ENCODE peak calls at places on chromosome 11, in four cellular contexts. M, I, D and Z are unnamed samples.

GRCh38 chr11:125410091-125410490 is 86.0 kb downstream of the FEZ1 start:
- DNase-seq in M (peak; percentile 49), I (no peak), D (no peak), Z (no peak)

GRCh38 chr11:74139151-74139918 is 31.5 kb downstream of the C2CD3 start:
- DNase-seq in M (no peak), I (no peak), D (no peak), Z (no peak)

GRCh38 chr11:125874556-125875124 is 12.8 kb upstream of the HYLS1 start:
- DNase-seq in M (no peak), I (peak; percentile 31), D (peak; percentile 49), Z (peak; percentile 36)

GRCh38 chr11:45025716-45026492 is 75.2 kb upstream of the TP53I11 start:
- DNase-seq in M (peak; percentile 87), I (peak; percentile 37), D (peak; percentile 33), Z (no peak)

GRCh38 chr11:87116185-87116584 is 78.5 kb downstream of the TMEM135 start:
- DNase-seq in M (no peak), I (no peak), D (no peak), Z (no peak)

GRCh38 chr11:2578006-2578933 is 121.5 kb downstream of the KCNQ1OT1 start:
- DNase-seq in M (peak; percentile 67), I (peak; percentile 13), D (peak; percentile 8), Z (no peak)

GRCh38 chr11:45301537-45302246 is 15.6 kb upstream of the SYT13 start:
- DNase-seq in M (no peak), I (no peak), D (no peak), Z (no peak)

GRCh38 chr11:112012877-112013276 is 12.3 kb upstream of the DLAT start:
- DNase-seq in M (no peak), I (no peak), D (no peak), Z (no peak)

GRCh38 chr11:57426754-57427691 is at the start of gene SLC43A3:
- DNase-seq in M (peak; percentile 93), I (peak; percentile 74), D (peak; percentile 79), Z (peak; percentile 69)

GRCh38 chr11:61507962-61508824 is at the start of gene LRRC10B:
- DNase-seq in M (no peak), I (no peak), D (peak; percentile 17), Z (no peak)

GRCh38 chr11:133927690-133928627 is 28.8 kb downstream of the IGSF9B start:
- DNase-seq in M (peak; percentile 83), I (peak; percentile 65), D (peak; percentile 65), Z (peak; percentile 71)

GRCh38 chr11:105719073-105719846 is 109.4 kb downstream of the GRIA4 start:
- DNase-seq in M (no peak), I (no peak), D (peak; percentile 48), Z (no peak)

GRCh38 chr11:132992838-132993680 is 539.2 kb downstream of the OPCML start:
- DNase-seq in M (no peak), I (no peak), D (no peak), Z (no peak)

GRCh38 chr11:132855516-132855915 is 676.8 kb downstream of the OPCML start:
- DNase-seq in M (no peak), I (no peak), D (no peak), Z (no peak)

GRCh38 chr11:1925373-1926155 is 6.1 kb downstream of the TNNT3 start:
- DNase-seq in M (no peak), I (no peak), D (no peak), Z (no peak)

GRCh38 chr11:9146477-9146876 is 55.1 kb upstream of the SCUBE2 start:
- DNase-seq in M (no peak), I (no peak), D (no peak), Z (no peak)

GRCh38 chr11:128290106-128290840 is 297.1 kb downstream of the ETS1 start:
- DNase-seq in M (peak; percentile 87), I (peak; percentile 67), D (peak; percentile 83), Z (peak; percentile 64)

GRCh38 chr11:67640021-67640757 is 626 bp upstream of the TBX10 start:
- DNase-seq in M (peak; percentile 87), I (no peak), D (peak; percentile 73), Z (no peak)

GRCh38 chr11:76685237-76685636 is 14.7 kb upstream of the LRRC32 start:
- DNase-seq in M (no peak), I (no peak), D (no peak), Z (no peak)

GRCh38 chr11:12053606-12054361 is 45.4 kb upstream of the DKK3 start:
- DNase-seq in M (no peak), I (no peak), D (no peak), Z (no peak)

GRCh38 chr11:8034604-8035224 is 46.3 kb upstream of the TUB start:
- DNase-seq in M (no peak), I (no peak), D (no peak), Z (no peak)

GRCh38 chr11:72787262-72788104 is 6.4 kb downstream of the STARD10 start:
- DNase-seq in M (peak; percentile 81), I (no peak), D (peak; percentile 46), Z (no peak)

GRCh38 chr11:120674537-120674936 is 163.0 kb downstream of the GRIK4 start:
- DNase-seq in M (no peak), I (no peak), D (peak; percentile 38), Z (no peak)

GRCh38 chr11:66973956-66974585 is 1.0 kb upstream of the C11orf86 start:
- DNase-seq in M (no peak), I (no peak), D (no peak), Z (no peak)

GRCh38 chr11:64419818-64420485 is 61.0 kb downstream of the RPS6KA4 start:
- DNase-seq in M (no peak), I (no peak), D (no peak), Z (no peak)

GRCh38 chr11:87878373-87878779 is 296.9 kb downstream of the RAB38 start:
- DNase-seq in M (no peak), I (peak; percentile 20), D (peak; percentile 1), Z (no peak)

GRCh38 chr11:13134886-13135285 is 125.8 kb downstream of the RASSF10 start:
- DNase-seq in M (no peak), I (no peak), D (no peak), Z (no peak)

GRCh38 chr11:61020706-61021235 is 49.3 kb downstream of the CD6 start:
- DNase-seq in M (no peak), I (no peak), D (no peak), Z (no peak)

GRCh38 chr11:84720706-84721402 is 906.3 kb downstream of the DLG2 start:
- DNase-seq in M (peak; percentile 74), I (no peak), D (peak; percentile 60), Z (no peak)

GRCh38 chr11:32069361-32070058 is 21.4 kb upstream of the RCN1 start:
- DNase-seq in M (no peak), I (no peak), D (no peak), Z (no peak)

GRCh38 chr11:27672836-27673464 is 27.3 kb downstream of the BDNF start:
- DNase-seq in M (no peak), I (no peak), D (no peak), Z (no peak)

GRCh38 chr11:107844041-107844440 is 14.5 kb downstream of the SLC35F2 start:
- DNase-seq in M (no peak), I (no peak), D (no peak), Z (no peak)

DNA sequence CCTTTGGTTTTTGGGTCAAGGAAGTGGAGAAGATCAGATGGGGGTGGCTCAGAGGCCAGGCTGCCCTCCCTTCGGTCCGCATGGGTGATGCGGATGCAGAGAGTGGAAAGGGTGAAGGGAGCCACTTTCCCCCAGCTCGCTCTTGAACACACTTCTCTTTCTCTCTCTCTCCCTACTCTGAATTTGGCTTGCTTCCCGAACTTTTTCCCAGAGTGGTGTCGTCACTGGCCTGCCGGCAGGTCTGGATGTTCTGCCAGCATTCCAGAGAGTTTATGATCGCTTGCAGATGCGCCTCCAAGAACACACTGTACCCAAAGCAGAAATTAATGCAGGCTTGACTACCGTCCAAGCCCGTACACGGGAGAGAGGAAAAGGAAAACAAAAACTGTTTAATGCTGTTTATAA is 103.2 kb downstream of the ZBTB16 start:
- DNase-seq in M (no peak), I (peak; percentile 98), D (peak; percentile 93), Z (peak; percentile 97)
- TF ChIP-seq POLR2A in M (no peak), I (peak; percentile 66), D (peak; percentile 69), Z (peak; percentile 32)

DNA sequence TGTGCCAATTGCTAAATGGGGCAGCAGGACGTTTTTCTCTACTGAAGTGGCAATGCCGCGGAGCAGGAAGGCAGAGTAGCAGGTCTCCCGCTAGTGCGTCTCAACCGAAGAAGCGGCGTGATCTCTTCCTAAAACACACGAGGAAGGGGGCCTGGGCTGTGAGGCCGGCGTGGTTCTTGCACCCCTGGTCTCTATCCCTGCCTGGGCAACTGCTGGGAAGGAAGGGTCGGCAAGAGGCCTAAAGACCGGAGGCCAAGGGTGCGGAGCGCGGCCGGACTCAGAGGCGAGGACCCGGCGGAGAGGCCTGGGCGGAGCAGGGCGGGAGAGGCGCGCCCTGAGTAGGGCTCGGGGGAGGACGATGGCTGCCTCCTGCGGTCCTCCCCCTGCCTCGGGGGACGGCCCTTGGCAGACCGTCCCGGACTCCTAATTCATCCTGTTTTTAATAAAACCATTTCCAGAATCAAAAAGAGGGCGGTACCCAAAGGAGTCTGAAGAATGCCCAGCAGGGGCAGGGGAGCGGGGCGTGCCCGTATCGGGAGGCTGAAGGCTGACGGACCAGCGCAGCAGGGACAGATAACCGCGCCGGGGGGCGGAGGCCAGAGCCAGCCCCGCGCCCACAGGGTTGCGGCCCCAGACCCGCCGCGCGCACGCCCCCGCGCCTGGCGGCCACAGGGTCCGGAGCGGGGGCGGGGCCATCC is 559 bp upstream of the APLP2 start:
- DNase-seq in M (peak; percentile 94), I (peak; percentile 91), D (peak; percentile 73), Z (peak; percentile 71)
- TF ChIP-seq CTCF in M (peak; percentile 54), I (peak; percentile 36), D (no peak), Z (no peak)

GRCh38 chr11:116896211-116896610 is 58.8 kb upstream of the APOA1 start:
- DNase-seq in M (no peak), I (no peak), D (no peak), Z (no peak)
- TF ChIP-seq POLR2A in M (no peak), I (no peak), D (no peak), Z (no peak)

DNA sequence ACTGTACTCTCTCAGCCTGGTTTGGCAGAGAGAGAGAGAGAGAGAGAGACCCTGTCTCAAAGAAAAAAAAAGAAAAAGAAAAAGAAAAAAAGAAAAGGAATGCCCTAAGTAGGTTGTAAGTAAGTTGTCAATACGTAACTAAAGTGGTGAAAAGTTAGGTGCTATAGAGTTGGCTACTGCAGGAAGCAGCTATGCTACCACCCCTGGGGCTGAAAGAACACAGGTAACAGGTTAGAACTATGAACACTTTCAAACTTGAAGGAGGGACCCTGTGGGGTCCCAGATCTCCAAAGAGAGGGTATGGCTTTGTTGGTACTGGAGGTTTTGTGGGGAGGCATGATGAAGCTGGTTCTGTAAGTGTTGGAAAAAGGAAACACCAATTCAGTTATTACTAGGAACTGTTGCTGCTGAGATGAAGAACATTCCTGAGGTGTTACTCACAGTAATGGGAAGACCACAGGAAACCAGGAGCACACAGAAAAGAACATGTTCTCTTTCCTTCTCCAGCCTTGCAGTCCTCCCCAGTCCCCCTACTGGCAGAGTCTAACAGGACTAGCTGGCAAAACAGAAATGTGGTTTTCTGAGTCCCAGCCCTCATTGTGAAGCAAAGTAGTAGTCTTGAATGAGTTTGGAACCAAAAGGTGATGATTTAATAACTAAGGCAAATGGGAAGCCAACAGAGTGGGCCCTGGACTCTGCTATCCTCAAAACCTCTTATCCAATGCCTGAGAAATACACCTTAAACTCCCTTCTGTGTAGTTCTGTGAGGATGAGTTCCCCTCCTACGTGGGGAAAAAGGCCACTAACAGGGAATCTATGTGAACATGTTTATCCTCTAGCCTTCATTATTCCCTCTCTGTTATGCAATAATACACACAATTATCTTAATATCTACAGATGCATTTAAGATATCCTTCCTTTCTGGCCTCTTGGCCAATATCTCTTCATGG is 427.0 kb upstream of the DDI1 start:
- DNase-seq in M (no peak), I (no peak), D (no peak), Z (no peak)
- TF ChIP-seq CTCF in M (no peak), I (no peak), D (no peak), Z (no peak)

GRCh38 chr11:71527576-71528210 is 626 bp downstream of the KRTAP5-7 start:
- DNase-seq in M (no peak), I (no peak), D (no peak), Z (no peak)
- TF ChIP-seq POLR2A in M (no peak), I (no peak), D (no peak), Z (no peak)